ENCODE peak calls at places on chromosomes 7 and 10, in six cellular contexts. One of them, this sample, is unnamed.

GRCh38 chr10:10128387-10128786 is 889.3 kb upstream of the CELF2 start:
- DNase-seq in PC-9: no peak
- DNase-seq in right atrium auricular region: no peak
- DNase-seq in NCI-H510A: no peak
- DNase-seq in adrenal gland: no peak
- DNase-seq in thoracic aorta: no peak
- DNase-seq in this sample: no peak

GRCh38 chr10:30062582-30062981 is 3.2 kb upstream of the JCAD start:
- DNase-seq in thoracic aorta: no peak
- DNase-seq in NCI-H510A: no peak
- DNase-seq in right atrium auricular region: no peak
- DNase-seq in adrenal gland: no peak
- DNase-seq in PC-9: no peak
- DNase-seq in this sample: no peak

GRCh38 chr10:124681626-124682552 is 62.3 kb downstream of the FAM53B start:
- DNase-seq in adrenal gland: no peak
- DNase-seq in PC-9: no peak
- DNase-seq in NCI-H510A: no peak
- DNase-seq in thoracic aorta: no peak
- DNase-seq in right atrium auricular region: no peak
- DNase-seq in this sample: no peak

GRCh38 chr10:120578123-120578522 is 121.1 kb downstream of the PLPP4 start:
- DNase-seq in thoracic aorta: no peak
- DNase-seq in PC-9: no peak
- DNase-seq in right atrium auricular region: no peak
- DNase-seq in adrenal gland: no peak
- DNase-seq in NCI-H510A: no peak
- DNase-seq in this sample: no peak

GRCh38 chr7:94050046-94050445 is 45.9 kb upstream of the BET1 start:
- DNase-seq in NCI-H510A: no peak
- DNase-seq in right atrium auricular region: no peak
- DNase-seq in adrenal gland: peak; percentile 15
- DNase-seq in PC-9: no peak
- DNase-seq in thoracic aorta: no peak
- DNase-seq in this sample: no peak

GRCh38 chr7:158944195-158944594 is 87.8 kb downstream of the DYNC2I1 start:
- DNase-seq in adrenal gland: no peak
- DNase-seq in NCI-H510A: no peak
- DNase-seq in thoracic aorta: no peak
- DNase-seq in PC-9: no peak
- DNase-seq in right atrium auricular region: no peak
- DNase-seq in this sample: no peak

GRCh38 chr7:41491313-41491712 is 211.6 kb downstream of the INHBA start:
- DNase-seq in adrenal gland: no peak
- DNase-seq in right atrium auricular region: no peak
- DNase-seq in NCI-H510A: no peak
- DNase-seq in thoracic aorta: no peak
- DNase-seq in PC-9: no peak
- DNase-seq in this sample: no peak

GRCh38 chr7:55369427-55369826 is 4.3 kb downstream of the LANCL2 start:
- DNase-seq in PC-9: no peak
- DNase-seq in adrenal gland: no peak
- DNase-seq in thoracic aorta: no peak
- DNase-seq in right atrium auricular region: no peak
- DNase-seq in NCI-H510A: no peak
- DNase-seq in this sample: peak; percentile 85

GRCh38 chr10:23263441-23264164 is 71.5 kb downstream of the PTF1A start:
- DNase-seq in adrenal gland: no peak
- DNase-seq in NCI-H510A: no peak
- DNase-seq in PC-9: no peak
- DNase-seq in right atrium auricular region: no peak
- DNase-seq in thoracic aorta: no peak
- DNase-seq in this sample: no peak

GRCh38 chr10:43594944-43595589 is 11.2 kb upstream of the ZNF485 start:
- DNase-seq in NCI-H510A: no peak
- DNase-seq in right atrium auricular region: no peak
- DNase-seq in adrenal gland: peak; percentile 25
- DNase-seq in thoracic aorta: no peak
- DNase-seq in PC-9: no peak
- DNase-seq in this sample: no peak

GRCh38 chr10:92103376-92104084 is 180.0 kb downstream of the BTAF1 start:
- DNase-seq in NCI-H510A: no peak
- DNase-seq in PC-9: no peak
- DNase-seq in adrenal gland: no peak
- DNase-seq in thoracic aorta: no peak
- DNase-seq in right atrium auricular region: no peak
- DNase-seq in this sample: no peak

GRCh38 chr7:47318395-47319182 is 263.3 kb downstream of the TNS3 start:
- DNase-seq in adrenal gland: no peak
- DNase-seq in NCI-H510A: no peak
- DNase-seq in PC-9: no peak
- DNase-seq in right atrium auricular region: no peak
- DNase-seq in thoracic aorta: no peak
- DNase-seq in this sample: no peak

GRCh38 chr7:45028138-45028919 is 28.3 kb downstream of the CCM2 start:
- DNase-seq in thoracic aorta: no peak
- DNase-seq in PC-9: no peak
- DNase-seq in NCI-H510A: no peak
- DNase-seq in adrenal gland: no peak
- DNase-seq in right atrium auricular region: no peak
- DNase-seq in this sample: no peak

GRCh38 chr7:124276005-124276606 is 243.2 kb upstream of the TMEM229A start:
- DNase-seq in adrenal gland: no peak
- DNase-seq in NCI-H510A: no peak
- DNase-seq in thoracic aorta: no peak
- DNase-seq in PC-9: no peak
- DNase-seq in right atrium auricular region: no peak
- DNase-seq in this sample: no peak

GRCh38 chr10:63798599-63799498 is 277.6 kb downstream of the REEP3 start:
- DNase-seq in thoracic aorta: peak; percentile 51
- DNase-seq in NCI-H510A: no peak
- DNase-seq in adrenal gland: peak; percentile 27
- DNase-seq in PC-9: no peak
- DNase-seq in right atrium auricular region: peak; percentile 91
- DNase-seq in this sample: peak; percentile 16

GRCh38 chr7:42227931-42228591 is 8.9 kb downstream of the GLI3 start:
- DNase-seq in right atrium auricular region: no peak
- DNase-seq in NCI-H510A: no peak
- DNase-seq in thoracic aorta: no peak
- DNase-seq in PC-9: no peak
- DNase-seq in adrenal gland: no peak
- DNase-seq in this sample: no peak

GRCh38 chr10:32253300-32253699 is 93.7 kb downstream of the EPC1 start:
- DNase-seq in right atrium auricular region: no peak
- DNase-seq in thoracic aorta: no peak
- DNase-seq in adrenal gland: no peak
- DNase-seq in PC-9: peak; percentile 87
- DNase-seq in NCI-H510A: no peak
- DNase-seq in this sample: no peak

GRCh38 chr10:72316748-72317435 is 37.8 kb downstream of the DNAJB12 start:
- DNase-seq in NCI-H510A: peak; percentile 51
- DNase-seq in PC-9: no peak
- DNase-seq in right atrium auricular region: no peak
- DNase-seq in adrenal gland: peak; percentile 85
- DNase-seq in thoracic aorta: no peak
- DNase-seq in this sample: no peak

GRCh38 chr7:157397751-157398691 is 61.2 kb downstream of the DNAJB6 start:
- DNase-seq in adrenal gland: no peak
- DNase-seq in PC-9: no peak
- DNase-seq in NCI-H510A: peak; percentile 49
- DNase-seq in right atrium auricular region: peak; percentile 73
- DNase-seq in thoracic aorta: no peak
- DNase-seq in this sample: peak; percentile 52

GRCh38 chr7:77482015-77482414 is 55.1 kb upstream of the PTPN12 start:
- DNase-seq in right atrium auricular region: no peak
- DNase-seq in NCI-H510A: no peak
- DNase-seq in adrenal gland: no peak
- DNase-seq in PC-9: peak; percentile 95
- DNase-seq in thoracic aorta: no peak
- DNase-seq in this sample: no peak

GRCh38 chr10:1273372-1274097 is 217.3 kb downstream of the WDR37 start:
- DNase-seq in adrenal gland: no peak
- DNase-seq in right atrium auricular region: no peak
- DNase-seq in thoracic aorta: no peak
- DNase-seq in PC-9: no peak
- DNase-seq in NCI-H510A: no peak
- DNase-seq in this sample: no peak

GRCh38 chr10:121165276-121165675 is 314.1 kb downstream of the WDR11 start:
- DNase-seq in adrenal gland: no peak
- DNase-seq in thoracic aorta: no peak
- DNase-seq in NCI-H510A: no peak
- DNase-seq in right atrium auricular region: no peak
- DNase-seq in PC-9: no peak
- DNase-seq in this sample: no peak